ENCODE peak calls at places on chromosomes 1 and 21, in six cellular contexts. One of them, this sample, is unnamed.

GRCh38 chr1:29551123-29551522 is 314.8 kb downstream of the PTPRU start:
- DNase-seq in AG04450: no peak
- DNase-seq in WERI-Rb-1: no peak
- DNase-seq in vagina: no peak
- DNase-seq in right lobe of liver: no peak
- DNase-seq in IMR-90: no peak
- DNase-seq in this sample: no peak

GRCh38 chr1:224069138-224069537 is 44.8 kb upstream of the FBXO28 start:
- DNase-seq in AG04450: no peak
- DNase-seq in WERI-Rb-1: no peak
- DNase-seq in vagina: no peak
- DNase-seq in right lobe of liver: no peak
- DNase-seq in IMR-90: no peak
- DNase-seq in this sample: no peak

GRCh38 chr21:33848252-33848953 is 67.2 kb downstream of the ATP5PO start:
- DNase-seq in AG04450: no peak
- DNase-seq in WERI-Rb-1: no peak
- DNase-seq in vagina: no peak
- DNase-seq in right lobe of liver: no peak
- DNase-seq in IMR-90: no peak
- DNase-seq in this sample: no peak

GRCh38 chr1:151668090-151668489 is 48.5 kb downstream of the CELF3 start:
- DNase-seq in AG04450: no peak
- DNase-seq in WERI-Rb-1: no peak
- DNase-seq in vagina: no peak
- DNase-seq in right lobe of liver: no peak
- DNase-seq in IMR-90: no peak
- DNase-seq in this sample: no peak

GRCh38 chr1:181777812-181778211 is 283.7 kb downstream of the ZNF648 start:
- DNase-seq in AG04450: no peak
- DNase-seq in WERI-Rb-1: no peak
- DNase-seq in vagina: no peak
- DNase-seq in right lobe of liver: no peak
- DNase-seq in IMR-90: no peak
- DNase-seq in this sample: no peak

GRCh38 chr1:56376188-56376984 is 203.0 kb downstream of the PLPP3 start:
- DNase-seq in AG04450: no peak
- DNase-seq in WERI-Rb-1: no peak
- DNase-seq in vagina: no peak
- DNase-seq in right lobe of liver: no peak
- DNase-seq in IMR-90: peak
- DNase-seq in this sample: no peak

GRCh38 chr21:45041351-45041805 is 33.0 kb upstream of the ADARB1 start:
- DNase-seq in AG04450: no peak
- DNase-seq in WERI-Rb-1: no peak
- DNase-seq in vagina: peak
- DNase-seq in right lobe of liver: peak
- DNase-seq in IMR-90: peak
- DNase-seq in this sample: peak

GRCh38 chr1:110227774-110228173 is 17.7 kb downstream of the KCNC4 start:
- DNase-seq in AG04450: no peak
- DNase-seq in WERI-Rb-1: no peak
- DNase-seq in vagina: no peak
- DNase-seq in right lobe of liver: no peak
- DNase-seq in IMR-90: no peak
- DNase-seq in this sample: no peak

GRCh38 chr1:17913326-17914115 is 158.4 kb downstream of the ACTL8 start:
- DNase-seq in AG04450: no peak
- DNase-seq in WERI-Rb-1: no peak
- DNase-seq in vagina: no peak
- DNase-seq in right lobe of liver: no peak
- DNase-seq in IMR-90: no peak
- DNase-seq in this sample: no peak

GRCh38 chr1:21843996-21844395 is 31.9 kb downstream of the LDLRAD2 start:
- DNase-seq in AG04450: no peak
- DNase-seq in WERI-Rb-1: no peak
- DNase-seq in vagina: no peak
- DNase-seq in right lobe of liver: no peak
- DNase-seq in IMR-90: no peak
- DNase-seq in this sample: no peak

GRCh38 chr21:28776251-28776650 is 216.4 kb downstream of the LTN1 start:
- DNase-seq in AG04450: peak
- DNase-seq in WERI-Rb-1: no peak
- DNase-seq in vagina: no peak
- DNase-seq in right lobe of liver: no peak
- DNase-seq in IMR-90: peak
- DNase-seq in this sample: no peak

GRCh38 chr1:88111806-88112205 is 572.3 kb upstream of the PKN2 start:
- DNase-seq in AG04450: no peak
- DNase-seq in WERI-Rb-1: no peak
- DNase-seq in vagina: no peak
- DNase-seq in right lobe of liver: no peak
- DNase-seq in IMR-90: no peak
- DNase-seq in this sample: no peak

GRCh38 chr21:45278156-45278911 is 9.4 kb downstream of the POFUT2 start:
- DNase-seq in AG04450: no peak
- DNase-seq in WERI-Rb-1: peak
- DNase-seq in vagina: no peak
- DNase-seq in right lobe of liver: peak
- DNase-seq in IMR-90: no peak
- DNase-seq in this sample: no peak

GRCh38 chr1:5879421-5879820 is 112.8 kb downstream of the NPHP4 start:
- DNase-seq in AG04450: no peak
- DNase-seq in WERI-Rb-1: no peak
- DNase-seq in vagina: no peak
- DNase-seq in right lobe of liver: no peak
- DNase-seq in IMR-90: no peak
- DNase-seq in this sample: no peak

GRCh38 chr1:42848823-42849537 is 2.6 kb downstream of the ZNF691 start:
- DNase-seq in AG04450: no peak
- DNase-seq in WERI-Rb-1: no peak
- DNase-seq in vagina: no peak
- DNase-seq in right lobe of liver: no peak
- DNase-seq in IMR-90: no peak
- DNase-seq in this sample: no peak

GRCh38 chr1:42740756-42741580 is 932 bp upstream of the CLDN19 start:
- DNase-seq in AG04450: no peak
- DNase-seq in WERI-Rb-1: peak
- DNase-seq in vagina: no peak
- DNase-seq in right lobe of liver: no peak
- DNase-seq in IMR-90: no peak
- DNase-seq in this sample: no peak

GRCh38 chr1:198042168-198042567 is 114.6 kb upstream of the NEK7 start:
- DNase-seq in AG04450: no peak
- DNase-seq in WERI-Rb-1: no peak
- DNase-seq in vagina: no peak
- DNase-seq in right lobe of liver: no peak
- DNase-seq in IMR-90: no peak
- DNase-seq in this sample: no peak

GRCh38 chr1:231871878-231872277 is 245.3 kb downstream of the DISC1 start:
- DNase-seq in AG04450: no peak
- DNase-seq in WERI-Rb-1: no peak
- DNase-seq in vagina: no peak
- DNase-seq in right lobe of liver: no peak
- DNase-seq in IMR-90: no peak
- DNase-seq in this sample: no peak

GRCh38 chr1:186511761-186512637 is 51.1 kb upstream of the PDC start:
- DNase-seq in AG04450: no peak
- DNase-seq in WERI-Rb-1: no peak
- DNase-seq in vagina: no peak
- DNase-seq in right lobe of liver: no peak
- DNase-seq in IMR-90: peak
- DNase-seq in this sample: peak

GRCh38 chr1:228756457-228756856 is 21.2 kb downstream of the RHOU start:
- DNase-seq in AG04450: no peak
- DNase-seq in WERI-Rb-1: no peak
- DNase-seq in vagina: no peak
- DNase-seq in right lobe of liver: no peak
- DNase-seq in IMR-90: no peak
- DNase-seq in this sample: no peak

GRCh38 chr1:189117072-189117770 is 1360.4 kb downstream of the BRINP3 start:
- DNase-seq in AG04450: no peak
- DNase-seq in WERI-Rb-1: no peak
- DNase-seq in vagina: no peak
- DNase-seq in right lobe of liver: no peak
- DNase-seq in IMR-90: no peak
- DNase-seq in this sample: no peak

GRCh38 chr1:237590381-237590780 is 300.3 kb downstream of the ZP4 start:
- DNase-seq in AG04450: no peak
- DNase-seq in WERI-Rb-1: no peak
- DNase-seq in vagina: no peak
- DNase-seq in right lobe of liver: no peak
- DNase-seq in IMR-90: no peak
- DNase-seq in this sample: no peak

GRCh38 chr1:26723013-26723991 is 27.5 kb downstream of the ARID1A start:
- DNase-seq in AG04450: peak
- DNase-seq in WERI-Rb-1: peak
- DNase-seq in vagina: peak
- DNase-seq in right lobe of liver: peak
- DNase-seq in IMR-90: peak
- DNase-seq in this sample: peak
- TF ChIP-seq CTCF in AG04450: no peak
- TF ChIP-seq CTCF in WERI-Rb-1: no peak
- TF ChIP-seq CTCF in vagina: no peak
- TF ChIP-seq CTCF in right lobe of liver: no peak
- TF ChIP-seq CTCF in IMR-90: no peak
- TF ChIP-seq CTCF in this sample: no peak

GRCh38 chr1:167819849-167820683 is 93.9 kb downstream of the ADCY10 start:
- DNase-seq in AG04450: peak
- DNase-seq in WERI-Rb-1: no peak
- DNase-seq in vagina: no peak
- DNase-seq in right lobe of liver: peak
- DNase-seq in IMR-90: peak
- DNase-seq in this sample: peak
- H3K4me3 ChIP-seq in AG04450: peak
- H3K4me3 ChIP-seq in WERI-Rb-1: no peak
- H3K4me3 ChIP-seq in vagina: peak
- H3K4me3 ChIP-seq in right lobe of liver: peak
- H3K4me3 ChIP-seq in IMR-90: peak
- H3K4me3 ChIP-seq in this sample: no peak

GRCh38 chr1:185404864-185405568 is 88.0 kb upstream of the IVNS1ABP start:
- DNase-seq in AG04450: no peak
- DNase-seq in WERI-Rb-1: no peak
- DNase-seq in vagina: no peak
- DNase-seq in right lobe of liver: no peak
- DNase-seq in IMR-90: no peak
- DNase-seq in this sample: no peak
- H3K27ac ChIP-seq in AG04450: no peak
- H3K27ac ChIP-seq in WERI-Rb-1: no peak
- H3K27ac ChIP-seq in vagina: peak
- H3K27ac ChIP-seq in right lobe of liver: no peak
- H3K27ac ChIP-seq in IMR-90: no peak
- H3K27ac ChIP-seq in this sample: no peak

GRCh38 chr1:11970441-11971185 is 9.6 kb upstream of the MFN2 start:
- DNase-seq in AG04450: no peak
- DNase-seq in WERI-Rb-1: no peak
- DNase-seq in vagina: no peak
- DNase-seq in right lobe of liver: no peak
- DNase-seq in IMR-90: no peak
- DNase-seq in this sample: no peak
- TF ChIP-seq CTCF in AG04450: no peak
- TF ChIP-seq CTCF in WERI-Rb-1: no peak
- TF ChIP-seq CTCF in vagina: no peak
- TF ChIP-seq CTCF in right lobe of liver: no peak
- TF ChIP-seq CTCF in IMR-90: no peak
- TF ChIP-seq CTCF in this sample: no peak

DNA sequence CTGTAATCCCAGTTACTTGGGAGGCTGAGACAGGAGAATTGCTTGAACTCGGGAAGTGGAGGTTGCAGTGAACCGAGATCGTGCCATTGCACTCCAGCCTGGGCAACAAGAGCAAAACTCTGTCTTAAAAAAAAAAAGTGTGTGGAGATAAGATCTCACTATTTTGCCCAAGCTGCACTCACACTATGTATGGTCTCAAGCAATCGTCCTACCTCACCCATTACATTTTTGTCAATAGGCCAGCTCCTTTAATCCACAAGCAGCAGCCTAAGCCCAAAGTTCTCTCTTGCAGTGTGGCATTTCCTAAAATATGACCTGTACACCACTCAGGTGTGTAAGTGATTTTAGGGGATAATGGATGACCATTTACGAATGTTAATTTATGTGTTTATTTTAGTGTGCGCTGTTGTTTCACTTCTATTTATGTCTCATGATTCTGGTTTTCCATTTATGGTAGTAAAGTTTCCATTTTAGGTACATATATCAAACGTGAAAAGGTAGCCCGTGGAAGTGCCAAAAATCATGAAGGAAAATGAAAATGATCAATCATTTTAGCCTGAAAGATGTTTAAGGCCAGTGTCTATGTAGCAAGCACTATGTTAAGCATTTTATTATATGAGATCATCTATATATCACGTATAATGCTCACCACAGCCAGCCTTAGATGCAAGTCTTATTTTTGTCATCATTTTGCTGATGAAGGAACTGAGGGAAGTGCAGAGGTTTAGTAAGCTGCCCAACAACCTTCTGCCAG is 5.6 kb downstream of the LCK start:
- DNase-seq in AG04450: no peak
- DNase-seq in WERI-Rb-1: no peak
- DNase-seq in vagina: no peak
- DNase-seq in right lobe of liver: no peak
- DNase-seq in IMR-90: no peak
- DNase-seq in this sample: no peak
- H3K4me3 ChIP-seq in AG04450: no peak
- H3K4me3 ChIP-seq in WERI-Rb-1: no peak
- H3K4me3 ChIP-seq in vagina: no peak
- H3K4me3 ChIP-seq in right lobe of liver: no peak
- H3K4me3 ChIP-seq in IMR-90: no peak
- H3K4me3 ChIP-seq in this sample: no peak

DNA sequence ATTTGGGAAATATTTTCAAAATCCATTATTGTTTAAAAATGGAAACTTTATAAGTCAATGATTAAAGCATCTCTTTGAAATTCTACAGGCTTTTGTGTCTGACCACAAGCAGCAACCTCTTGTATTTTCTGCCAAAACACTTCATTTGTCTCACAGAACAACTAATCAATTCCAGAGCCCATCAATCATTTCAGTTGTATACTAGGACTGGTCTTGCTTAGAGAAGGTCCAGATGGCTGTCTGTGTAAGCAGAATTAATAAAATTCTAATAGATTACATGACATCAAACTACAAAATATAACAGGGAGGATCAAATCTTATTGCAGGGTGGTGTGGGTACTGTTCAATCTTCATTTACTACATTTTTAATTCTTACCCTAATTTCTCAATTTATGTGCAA is 76.4 kb downstream of the ACBD6 start:
- DNase-seq in AG04450: no peak
- DNase-seq in WERI-Rb-1: no peak
- DNase-seq in vagina: no peak
- DNase-seq in right lobe of liver: no peak
- DNase-seq in IMR-90: no peak
- DNase-seq in this sample: no peak
- H3K27ac ChIP-seq in AG04450: no peak
- H3K27ac ChIP-seq in WERI-Rb-1: no peak
- H3K27ac ChIP-seq in vagina: no peak
- H3K27ac ChIP-seq in right lobe of liver: no peak
- H3K27ac ChIP-seq in IMR-90: no peak
- H3K27ac ChIP-seq in this sample: no peak

This sample was measured in lung.